ENCODE peak calls at places on chromosomes 4 and X, in five cellular contexts. X is AG08395; Z is left colon; M is H1; C is activated naive CD8-positive, alpha-beta T cell treated with anti-CD3 and anti-CD28 coated beads, Interleukin-2, amount 50 U/mL, for 24 hours. A is an unnamed sample.
A peak's percentile ranks its signal among the peaks of the same experiment; 100 is the strongest.

GRCh38 chrX:155094468-155095061 is 23.3 kb downstream of the BRCC3 start:
- DNase-seq in X (peak; percentile 11), Z (no peak), M (no peak), C (no peak), A (no peak)

GRCh38 chr4:34939073-34939472 is 1305.2 kb downstream of the ARAP2 start:
- DNase-seq in X (no peak), Z (no peak), M (no peak), C (no peak), A (no peak)

GRCh38 chrX:72107320-72107719 is 24.4 kb downstream of the RTL5 start:
- DNase-seq in X (peak; percentile 48), Z (no peak), M (no peak), C (no peak), A (no peak)

GRCh38 chrX:132786217-132786616 is 172.2 kb downstream of the HS6ST2 start:
- DNase-seq in X (no peak), Z (no peak), M (no peak), C (no peak), A (no peak)

GRCh38 chr4:110198472-110199419 is at the start of gene ELOVL6:
- DNase-seq in X (peak; percentile 70), Z (peak; percentile 70), M (peak; percentile 81), C (peak; percentile 55), A (peak; percentile 77)

GRCh38 chrX:20530319-20530979 is 263.7 kb upstream of the RPS6KA3 start:
- DNase-seq in X (peak; percentile 65), Z (peak; percentile 55), M (peak; percentile 63), C (peak; percentile 54), A (no peak)

GRCh38 chr4:2750719-2751605 is 5.2 kb downstream of the TNIP2 start:
- DNase-seq in X (no peak), Z (peak; percentile 67), M (no peak), C (no peak), A (no peak)

GRCh38 chrX:139194571-139195280 is 335.8 kb upstream of the F9 start:
- DNase-seq in X (no peak), Z (peak; percentile 27), M (no peak), C (peak; percentile 4), A (no peak)

GRCh38 chrX:10608099-10608498 is 12.3 kb downstream of the MID1 start:
- DNase-seq in X (no peak), Z (no peak), M (no peak), C (no peak), A (no peak)

GRCh38 chr4:176642472-176642871 is 150.2 kb downstream of the VEGFC start:
- DNase-seq in X (no peak), Z (no peak), M (no peak), C (no peak), A (no peak)

GRCh38 chrX:19332983-19333382 is 10.7 kb upstream of the PDHA1 start:
- DNase-seq in X (no peak), Z (no peak), M (peak; percentile 45), C (no peak), A (no peak)

GRCh38 chr4:139403457-139403856 is 50.5 kb upstream of the RAB33B start:
- DNase-seq in X (no peak), Z (no peak), M (no peak), C (no peak), A (no peak)

GRCh38 chr4:174037049-174037448 is 246.4 kb downstream of the FBXO8 start:
- DNase-seq in X (peak; percentile 28), Z (no peak), M (no peak), C (no peak), A (no peak)

GRCh38 chrX:129622757-129623301 is 31.9 kb downstream of the APLN start:
- DNase-seq in X (no peak), Z (no peak), M (no peak), C (no peak), A (no peak)

GRCh38 chrX:134513091-134513490 is 53.1 kb downstream of the HPRT1 start:
- DNase-seq in X (no peak), Z (no peak), M (no peak), C (no peak), A (no peak)

GRCh38 chr4:141124224-141124623 is 9.0 kb downstream of the RNF150 start:
- DNase-seq in X (no peak), Z (no peak), M (no peak), C (no peak), A (no peak)

GRCh38 chrX:48511561-48511960 is 2.8 kb downstream of the PORCN start:
- DNase-seq in X (peak; percentile 29), Z (peak; percentile 24), M (peak; percentile 43), C (no peak), A (no peak)

GRCh38 chr4:101126044-101126443 is 221.3 kb downstream of the PPP3CA start:
- DNase-seq in X (peak; percentile 34), Z (no peak), M (no peak), C (no peak), A (no peak)

GRCh38 chrX:93538575-93538974 is 134.8 kb downstream of the NAP1L3 start:
- DNase-seq in X (no peak), Z (no peak), M (no peak), C (no peak), A (no peak)

GRCh38 chr4:152738812-152739211 is 40.7 kb downstream of the TIGD4 start:
- DNase-seq in X (no peak), Z (no peak), M (no peak), C (no peak), A (no peak)

GRCh38 chr4:123505077-123505456 is 108.5 kb downstream of the SPRY1 start:
- DNase-seq in X (no peak), Z (no peak), M (no peak), C (no peak), A (no peak)

GRCh38 chr4:61210186-61210939 is 10.2 kb downstream of the ADGRL3 start:
- DNase-seq in X (no peak), Z (no peak), M (no peak), C (no peak), A (peak; percentile 48)

GRCh38 chrX:140391313-140391712 is 113.6 kb downstream of the SOX3 start:
- DNase-seq in X (no peak), Z (no peak), M (no peak), C (no peak), A (no peak)

GRCh38 chrX:70508296-70508911 is 63.8 kb downstream of the DLG3 start:
- DNase-seq in X (no peak), Z (no peak), M (no peak), C (peak; percentile 5), A (no peak)

GRCh38 chrX:96394566-96394965 is 290.1 kb upstream of the DIAPH2 start:
- DNase-seq in X (no peak), Z (no peak), M (no peak), C (no peak), A (no peak)

GRCh38 chrX:139739138-139739537 is 31.2 kb upstream of the MCF2 start:
- DNase-seq in X (peak; percentile 45), Z (no peak), M (no peak), C (peak; percentile 3), A (no peak)

GRCh38 chr4:57078685-57079521 is 31.3 kb downstream of the IGFBP7 start:
- DNase-seq in X (no peak), Z (no peak), M (no peak), C (no peak), A (peak; percentile 35)

GRCh38 chr4:158042591-158043030 is 130.2 kb downstream of the GASK1B start:
- DNase-seq in X (peak; percentile 7), Z (no peak), M (no peak), C (no peak), A (no peak)

GRCh38 chrX:29852767-29853166 is 362.6 kb upstream of the MAGEB2 start:
- DNase-seq in X (no peak), Z (no peak), M (no peak), C (no peak), A (no peak)

GRCh38 chr4:110184124-110184790 is 14.2 kb downstream of the ELOVL6 start:
- DNase-seq in X (no peak), Z (no peak), M (no peak), C (no peak), A (no peak)

GRCh38 chr4:184400375-184400870 is 73.9 kb downstream of the IRF2 start:
- DNase-seq in X (peak; percentile 78), Z (no peak), M (no peak), C (no peak), A (no peak)

GRCh38 chrX:154719132-154719675 is 31.7 kb downstream of the GAB3 start:
- DNase-seq in X (no peak), Z (no peak), M (no peak), C (no peak), A (no peak)

GRCh38 chr4:130563185-130563890 is 1467.4 kb downstream of the C4orf33 start:
- DNase-seq in X (no peak), Z (peak; percentile 3), M (peak; percentile 66), C (no peak), A (no peak)

GRCh38 chrX:22135994-22136684 is 104.0 kb downstream of the PHEX start:
- DNase-seq in X (peak; percentile 56), Z (no peak), M (no peak), C (peak; percentile 4), A (no peak)

A was measured in hypothalamus.